ENCODE peak calls at places on chromosomes 5 and 9, in four cellular contexts. One of them, this sample, is unnamed.

GRCh38 chr9:131645078-131645776 is 94.6 kb downstream of the RAPGEF1 start:
- ATAC-seq in GM12878: peak; percentile 68
- ATAC-seq in K562: no peak
- ATAC-seq in HepG2: no peak
- ATAC-seq in this sample: no peak

GRCh38 chr5:1108865-1109174 is 3.0 kb downstream of the SLC12A7 start:
- ATAC-seq in GM12878: no peak
- ATAC-seq in K562: no peak
- ATAC-seq in HepG2: no peak
- ATAC-seq in this sample: no peak

GRCh38 chr5:77882670-77883257 is 106.6 kb upstream of the TBCA start:
- ATAC-seq in GM12878: no peak
- ATAC-seq in K562: no peak
- ATAC-seq in HepG2: no peak
- ATAC-seq in this sample: no peak

GRCh38 chr5:15880201-15880600 is 299.4 kb downstream of the MARCHF11 start:
- ATAC-seq in GM12878: no peak
- ATAC-seq in K562: no peak
- ATAC-seq in HepG2: no peak
- ATAC-seq in this sample: no peak

GRCh38 chr5:103340717-103341397 is 82.3 kb downstream of the MACIR start:
- ATAC-seq in GM12878: peak; percentile 95
- ATAC-seq in K562: peak; percentile 56
- ATAC-seq in HepG2: no peak
- ATAC-seq in this sample: no peak

GRCh38 chr9:99356512-99356971 is 134.5 kb downstream of the SEC61B start:
- ATAC-seq in GM12878: no peak
- ATAC-seq in K562: no peak
- ATAC-seq in HepG2: no peak
- ATAC-seq in this sample: peak; percentile 47

GRCh38 chr9:114612272-114612923 is 1.3 kb downstream of the TMEM268 start:
- ATAC-seq in GM12878: peak; percentile 1
- ATAC-seq in K562: peak; percentile 11
- ATAC-seq in HepG2: peak; percentile 51
- ATAC-seq in this sample: no peak

GRCh38 chr5:14174235-14174636 is 31.1 kb downstream of the TRIO start:
- ATAC-seq in GM12878: peak; percentile 52
- ATAC-seq in K562: no peak
- ATAC-seq in HepG2: peak; percentile 14
- ATAC-seq in this sample: no peak

GRCh38 chr9:99287641-99288040 is 65.6 kb downstream of the SEC61B start:
- ATAC-seq in GM12878: no peak
- ATAC-seq in K562: no peak
- ATAC-seq in HepG2: no peak
- ATAC-seq in this sample: no peak

GRCh38 chr9:655875-656274 is 185.6 kb upstream of the DMRT1 start:
- ATAC-seq in GM12878: no peak
- ATAC-seq in K562: no peak
- ATAC-seq in HepG2: no peak
- ATAC-seq in this sample: peak; percentile 26

GRCh38 chr5:138458856-138459255 is 6.4 kb upstream of the EGR1 start:
- ATAC-seq in GM12878: no peak
- ATAC-seq in K562: no peak
- ATAC-seq in HepG2: no peak
- ATAC-seq in this sample: no peak

GRCh38 chr5:9587135-9587534 is 41.3 kb upstream of the SEMA5A start:
- ATAC-seq in GM12878: no peak
- ATAC-seq in K562: no peak
- ATAC-seq in HepG2: no peak
- ATAC-seq in this sample: no peak

GRCh38 chr5:21806943-21807342 is 1046.2 kb downstream of the CDH12 start:
- ATAC-seq in GM12878: peak; percentile 65
- ATAC-seq in K562: no peak
- ATAC-seq in HepG2: no peak
- ATAC-seq in this sample: no peak

GRCh38 chr5:57745676-57746075 is 263.1 kb upstream of the ACTBL2 start:
- ATAC-seq in GM12878: no peak
- ATAC-seq in K562: no peak
- ATAC-seq in HepG2: no peak
- ATAC-seq in this sample: no peak

GRCh38 chr9:35605336-35606137 is 475 bp downstream of the TESK1 start:
- ATAC-seq in GM12878: no peak
- ATAC-seq in K562: peak; percentile 1
- ATAC-seq in HepG2: peak; percentile 1
- ATAC-seq in this sample: peak; percentile 6

GRCh38 chr9:114446036-114446435 is 58.3 kb upstream of the AKNA start:
- ATAC-seq in GM12878: no peak
- ATAC-seq in K562: no peak
- ATAC-seq in HepG2: no peak
- ATAC-seq in this sample: no peak

GRCh38 chr5:83900307-83900706 is 179.7 kb upstream of the HAPLN1 start:
- ATAC-seq in GM12878: no peak
- ATAC-seq in K562: no peak
- ATAC-seq in HepG2: no peak
- ATAC-seq in this sample: no peak

GRCh38 chr9:132240860-132241482 is 79.1 kb downstream of the NTNG2 start:
- ATAC-seq in GM12878: peak; percentile 93
- ATAC-seq in K562: peak; percentile 96
- ATAC-seq in HepG2: peak; percentile 76
- ATAC-seq in this sample: peak; percentile 92

GRCh38 chr5:436641-436975 is 6.4 kb upstream of the EXOC3 start:
- ATAC-seq in GM12878: no peak
- ATAC-seq in K562: no peak
- ATAC-seq in HepG2: no peak
- ATAC-seq in this sample: no peak

GRCh38 chr9:71758785-71759184 is 9.5 kb downstream of the CEMIP2 start:
- ATAC-seq in GM12878: no peak
- ATAC-seq in K562: peak; percentile 28
- ATAC-seq in HepG2: peak; percentile 74
- ATAC-seq in this sample: no peak

GRCh38 chr5:80967500-80968181 is 7.5 kb downstream of the RASGRF2 start:
- ATAC-seq in GM12878: no peak
- ATAC-seq in K562: no peak
- ATAC-seq in HepG2: peak; percentile 85
- ATAC-seq in this sample: peak; percentile 53

GRCh38 chr9:92609142-92609500 is 60.8 kb downstream of the IPPK start:
- ATAC-seq in GM12878: no peak
- ATAC-seq in K562: peak; percentile 51
- ATAC-seq in HepG2: peak; percentile 66
- ATAC-seq in this sample: peak; percentile 15

GRCh38 chr5:35308391-35308790 is 78.1 kb upstream of the PRLR start:
- ATAC-seq in GM12878: peak; percentile 94
- ATAC-seq in K562: no peak
- ATAC-seq in HepG2: no peak
- ATAC-seq in this sample: no peak

GRCh38 chr9:123985869-123986268 is 25.7 kb upstream of the LHX2 start:
- ATAC-seq in GM12878: no peak
- ATAC-seq in K562: no peak
- ATAC-seq in HepG2: no peak
- ATAC-seq in this sample: no peak

GRCh38 chr9:3794005-3794404 is 268.2 kb upstream of the RFX3 start:
- ATAC-seq in GM12878: no peak
- ATAC-seq in K562: no peak
- ATAC-seq in HepG2: peak; percentile 99
- ATAC-seq in this sample: no peak

GRCh38 chr9:23783509-23783908 is 42.5 kb downstream of the ELAVL2 start:
- ATAC-seq in GM12878: peak; percentile 77
- ATAC-seq in K562: no peak
- ATAC-seq in HepG2: no peak
- ATAC-seq in this sample: no peak

DNA sequence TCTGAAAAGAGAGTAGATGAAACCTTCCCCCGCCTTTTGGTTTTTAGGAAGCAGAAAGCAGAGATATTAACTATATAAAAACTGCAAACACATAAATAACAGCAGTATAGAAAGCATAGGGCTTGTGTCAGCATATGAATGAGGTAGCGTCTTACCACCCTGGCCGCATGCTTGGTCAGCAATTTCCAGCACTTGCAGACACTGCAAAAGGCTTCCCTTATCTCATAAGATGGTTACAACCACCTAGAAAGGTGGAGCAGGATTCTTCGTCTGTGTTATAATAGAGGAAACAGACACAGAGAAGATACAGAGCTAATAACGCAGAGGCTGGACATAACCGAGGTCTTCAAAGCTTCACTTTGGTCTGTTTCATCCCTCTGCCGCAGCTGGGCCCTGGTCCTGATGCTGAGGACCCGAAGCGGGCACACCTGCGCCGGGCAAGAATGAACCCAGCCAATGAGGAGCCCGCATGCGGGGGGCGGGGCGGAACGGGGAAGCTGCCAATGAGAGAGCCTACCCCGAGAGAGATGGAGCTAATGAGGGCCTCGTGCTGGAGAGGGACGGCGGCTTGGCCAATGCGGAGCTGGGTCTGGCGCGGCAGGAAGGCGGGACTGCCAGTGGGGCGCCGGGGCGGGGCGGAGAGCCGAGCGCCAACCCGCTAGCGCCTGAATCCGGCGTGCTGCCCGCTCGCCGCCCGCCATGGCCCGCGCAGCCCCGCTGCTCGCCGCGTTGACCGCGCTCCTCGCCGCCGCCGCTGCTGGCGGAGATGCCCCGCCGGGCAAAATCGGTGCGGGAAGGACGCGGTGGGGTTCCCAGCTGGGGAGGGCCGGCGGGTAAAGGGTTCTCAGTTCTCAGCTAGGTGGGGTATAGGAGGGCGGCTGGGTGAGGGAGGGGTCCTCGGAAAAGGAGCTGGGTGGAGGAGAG is at the start of gene PCYOX1L:
- ATAC-seq in GM12878: peak; percentile 100
- ATAC-seq in K562: peak; percentile 97
- ATAC-seq in HepG2: peak; percentile 100
- ATAC-seq in this sample: peak; percentile 100
- TF ChIP-seq CTCF in GM12878: no peak
- TF ChIP-seq CTCF in K562: no peak
- TF ChIP-seq CTCF in HepG2: no peak
- TF ChIP-seq CTCF in this sample: no peak

DNA sequence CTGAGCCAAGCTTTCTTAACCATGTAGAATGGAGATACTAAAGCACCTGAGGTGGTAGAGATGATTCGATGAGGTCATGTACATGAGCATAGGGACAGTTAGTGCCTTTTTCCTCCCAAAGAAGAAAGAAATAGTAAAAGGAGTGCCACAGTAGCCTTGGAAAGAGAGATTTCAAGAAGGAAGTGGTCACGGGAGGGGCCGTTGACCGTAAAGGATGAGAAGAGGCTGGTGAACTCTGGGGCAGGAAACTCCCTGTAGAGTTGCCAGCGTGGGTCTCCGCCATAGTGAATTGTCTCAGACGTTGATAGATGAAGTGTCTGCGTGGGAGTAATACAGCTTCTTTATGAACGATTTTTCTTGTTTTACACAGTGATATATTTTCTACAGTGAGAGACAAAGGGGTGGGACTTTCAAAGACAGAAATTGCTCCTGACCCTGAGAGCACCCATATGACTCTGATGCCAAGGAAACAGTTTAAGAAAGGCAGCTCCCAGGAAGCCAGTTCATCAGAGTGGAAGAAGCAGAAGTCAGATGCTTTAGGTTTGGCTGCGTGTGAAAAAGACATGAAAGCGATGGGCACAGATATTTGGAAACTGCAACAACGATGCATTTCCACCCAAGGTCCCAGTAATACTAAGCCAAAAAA is 41.3 kb downstream of the UGCG start:
- ATAC-seq in GM12878: peak; percentile 90
- ATAC-seq in K562: peak; percentile 59
- ATAC-seq in HepG2: no peak
- ATAC-seq in this sample: no peak
- TF ChIP-seq POLR2AphosphoS5 in GM12878: peak; percentile 20
- TF ChIP-seq POLR2AphosphoS5 in K562: no peak
- TF ChIP-seq POLR2AphosphoS5 in HepG2: no peak
- TF ChIP-seq POLR2AphosphoS5 in this sample: peak; percentile 39

GRCh38 chr9:82491604-82492003 is 503.0 kb downstream of the SPATA31D1 start:
- ATAC-seq in GM12878: no peak
- ATAC-seq in K562: no peak
- ATAC-seq in HepG2: no peak
- ATAC-seq in this sample: no peak

GRCh38 chr9:82488319-82488701 is 499.7 kb downstream of the SPATA31D1 start:
- ATAC-seq in GM12878: no peak
- ATAC-seq in K562: no peak
- ATAC-seq in HepG2: peak; percentile 79
- ATAC-seq in this sample: peak; percentile 3

GRCh38 chr9:82489579-82489915 is 501.0 kb downstream of the SPATA31D1 start:
- ATAC-seq in GM12878: no peak
- ATAC-seq in K562: no peak
- ATAC-seq in HepG2: no peak
- ATAC-seq in this sample: peak; percentile 51

GRCh38 chr9:82490019-82490499 is 501.5 kb downstream of the SPATA31D1 start:
- ATAC-seq in GM12878: no peak
- ATAC-seq in K562: no peak
- ATAC-seq in HepG2: no peak
- ATAC-seq in this sample: no peak

DNA sequence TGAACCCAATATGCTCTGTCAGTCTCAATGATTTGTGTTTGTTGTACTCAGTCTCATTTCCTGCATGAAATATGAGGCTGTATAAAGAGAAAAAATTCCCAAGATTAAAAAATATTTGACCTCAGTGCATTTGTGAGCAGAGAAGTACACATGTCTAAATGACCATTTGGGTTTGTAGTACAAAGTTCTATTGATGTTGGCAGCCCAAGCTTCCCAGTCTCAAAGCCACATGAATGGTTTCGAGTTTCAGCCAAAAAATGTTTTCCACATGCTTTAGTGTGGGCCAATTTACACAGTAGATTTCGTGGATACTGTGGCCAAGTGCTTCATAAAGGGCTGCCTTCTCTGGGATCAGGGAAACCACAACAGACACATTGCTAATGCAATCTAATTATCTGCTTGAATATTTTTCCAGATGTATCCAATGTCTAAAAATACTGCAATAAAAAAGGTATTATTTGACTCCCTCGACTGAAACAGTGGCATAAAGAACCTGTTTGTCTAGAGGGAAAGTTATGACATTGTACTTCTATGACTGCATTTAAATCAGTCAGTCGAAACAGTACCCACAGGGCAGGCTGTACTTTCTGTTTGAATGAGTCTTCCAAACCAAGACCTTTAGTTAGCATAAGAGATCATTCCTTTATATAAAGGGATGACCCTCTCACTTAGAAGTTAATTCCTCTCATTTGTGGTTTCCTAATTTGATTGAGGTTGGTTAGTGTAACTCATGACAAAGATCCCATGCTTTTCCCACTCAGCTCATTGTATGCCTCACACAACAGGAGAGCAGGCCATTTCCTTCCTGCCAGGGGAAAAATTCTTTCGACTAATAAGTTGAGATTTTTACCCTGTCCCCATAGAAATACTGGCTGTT is 500.4 kb downstream of the SPATA31D1 start:
- ATAC-seq in GM12878: no peak
- ATAC-seq in K562: no peak
- ATAC-seq in HepG2: peak; percentile 85
- ATAC-seq in this sample: peak; percentile 60
- TF ChIP-seq EP300 in GM12878: no peak
- TF ChIP-seq EP300 in K562: no peak
- TF ChIP-seq EP300 in HepG2: peak; percentile 47
- TF ChIP-seq EP300 in this sample: no peak

DNA sequence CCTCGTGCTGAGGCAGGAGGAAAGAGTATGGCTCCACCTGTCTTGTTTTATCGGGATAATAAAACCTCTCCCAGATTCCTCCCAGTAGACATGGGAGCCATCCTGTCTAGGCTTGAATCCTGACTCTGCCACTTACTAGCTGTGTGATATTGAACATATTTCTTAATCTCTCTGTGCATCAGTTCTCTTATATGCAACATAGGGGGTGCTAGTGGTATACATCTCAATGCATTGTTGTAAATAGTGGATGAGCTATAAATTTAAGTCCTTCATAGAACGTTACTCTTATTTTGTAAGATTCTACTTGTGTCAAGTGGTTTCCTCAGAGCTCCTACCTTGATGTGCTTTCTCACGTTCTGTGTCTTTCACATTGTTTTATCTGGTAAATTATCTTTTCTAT is 417.7 kb upstream of the POU5F2 start:
- ATAC-seq in GM12878: peak; percentile 38
- ATAC-seq in K562: no peak
- ATAC-seq in HepG2: no peak
- ATAC-seq in this sample: no peak
- TF ChIP-seq CTCF in GM12878: no peak
- TF ChIP-seq CTCF in K562: no peak
- TF ChIP-seq CTCF in HepG2: no peak
- TF ChIP-seq CTCF in this sample: no peak